ENCODE peak calls at places on chromosome 3, in four cellular contexts. M, W, D and A are unnamed samples.

GRCh38 chr3:33488246-33488645 is 48.0 kb upstream of the UBP1 start:
- DNase-seq in D (no peak), W (no peak), M (peak; percentile 18), A (no peak)

GRCh38 chr3:112926000-112926399 is 48.9 kb downstream of the CD200R1 start:
- DNase-seq in D (no peak), M (peak; percentile 13), W (no peak), A (no peak)

GRCh38 chr3:134430950-134431445 is 54.8 kb downstream of the ANAPC13 start:
- DNase-seq in W (no peak), D (no peak), M (no peak), A (no peak)

GRCh38 chr3:71586810-71587242 is 3.3 kb upstream of the FOXP1 start:
- DNase-seq in D (no peak), M (no peak), W (no peak), A (no peak)

GRCh38 chr3:4234894-4235293 is 68.3 kb upstream of the SETMAR start:
- DNase-seq in W (no peak), M (no peak), D (no peak), A (no peak)

GRCh38 chr3:22296641-22297040 is 545.6 kb upstream of the ZNF385D start:
- DNase-seq in W (peak; percentile 4), D (no peak), M (no peak), A (no peak)

GRCh38 chr3:13801361-13802214 is 78.3 kb downstream of the WNT7A start:
- DNase-seq in W (no peak), M (no peak), D (no peak), A (no peak)

GRCh38 chr3:127263586-127264231 is 24.1 kb downstream of the PRR20G start:
- DNase-seq in D (no peak), M (no peak), W (no peak), A (no peak)

GRCh38 chr3:116001063-116001765 is 377.9 kb downstream of the GAP43 start:
- DNase-seq in D (peak; percentile 26), W (no peak), M (no peak), A (no peak)

GRCh38 chr3:83523470-83524073 is 1435.2 kb upstream of the CADM2 start:
- DNase-seq in M (peak; percentile 88), W (no peak), D (no peak), A (peak; percentile 56)

GRCh38 chr3:188315563-188315962 is 161.6 kb downstream of the LPP start:
- DNase-seq in W (no peak), M (no peak), D (no peak), A (no peak)

GRCh38 chr3:49785565-49786356 is 581 bp downstream of the IP6K1 start:
- DNase-seq in D (no peak), W (no peak), M (peak; percentile 57), A (no peak)

GRCh38 chr3:71728632-71729342 is 3.6 kb upstream of the EIF4E3 start:
- DNase-seq in W (no peak), M (peak; percentile 97), D (no peak), A (peak; percentile 86)

GRCh38 chr3:177827517-177828249 is 630.4 kb upstream of the TBL1XR1 start:
- DNase-seq in W (peak; percentile 67), M (no peak), D (peak; percentile 55), A (no peak)

GRCh38 chr3:126180477-126181397 is at the start of gene ALDH1L1:
- DNase-seq in W (no peak), M (peak; percentile 86), D (no peak), A (peak; percentile 55)

GRCh38 chr3:148002705-148003205 is 593.6 kb downstream of the ZIC1 start:
- DNase-seq in D (no peak), M (no peak), W (no peak), A (no peak)

GRCh38 chr3:57221883-57222282 is 5.6 kb upstream of the APPL1 start:
- DNase-seq in D (no peak), M (peak; percentile 45), W (no peak), A (no peak)

GRCh38 chr3:47057212-47057671 is 77.8 kb downstream of the NBEAL2 start:
- DNase-seq in W (no peak), M (peak; percentile 6), D (no peak), A (no peak)

GRCh38 chr3:39101022-39101689 is 6.3 kb downstream of the GORASP1 start:
- DNase-seq in W (no peak), D (no peak), M (peak; percentile 69), A (peak; percentile 88)

GRCh38 chr3:13022348-13023250 is 50.6 kb downstream of the IQSEC1 start:
- DNase-seq in M (peak; percentile 66), D (peak; percentile 41), W (peak; percentile 58), A (peak; percentile 75)

GRCh38 chr3:147397911-147398809 is 8.2 kb downstream of the ZIC4 start:
- DNase-seq in M (peak; percentile 73), D (no peak), W (no peak), A (no peak)

GRCh38 chr3:143207338-143207961 is 87.9 kb downstream of the CHST2 start:
- DNase-seq in M (no peak), W (peak; percentile 25), D (no peak), A (peak; percentile 47)

GRCh38 chr3:178022599-178022998 is 513.6 kb upstream of the KCNMB2 start:
- DNase-seq in W (no peak), D (no peak), M (peak; percentile 14), A (peak; percentile 17)

GRCh38 chr3:64505419-64505818 is 182.4 kb downstream of the ADAMTS9 start:
- DNase-seq in D (no peak), W (no peak), M (no peak), A (no peak)

GRCh38 chr3:126364130-126364695 is 7.0 kb upstream of the KLF15 start:
- DNase-seq in M (no peak), W (no peak), D (no peak), A (no peak)

GRCh38 chr3:52532838-52533622 is 627 bp downstream of the NT5DC2 start:
- DNase-seq in D (no peak), W (no peak), M (peak; percentile 60), A (peak; percentile 66)

GRCh38 chr3:4807381-4808280 is 171.6 kb upstream of the BHLHE40 start:
- DNase-seq in M (no peak), D (no peak), W (no peak), A (no peak)

GRCh38 chr3:36763850-36764703 is at the start of gene DCLK3:
- DNase-seq in D (no peak), M (peak; percentile 26), W (no peak), A (peak; percentile 71)

GRCh38 chr3:140941434-140942220 is at the start of gene SLC25A36:
- DNase-seq in M (peak; percentile 100), D (peak; percentile 77), W (peak; percentile 86), A (peak; percentile 93)

GRCh38 chr3:46378426-46378942 is 7.7 kb downstream of the CCR5 start:
- DNase-seq in D (no peak), M (peak; percentile 78), W (peak; percentile 10), A (peak; percentile 74)

GRCh38 chr3:14481646-14482036 is 58.5 kb downstream of the GRIP2 start:
- DNase-seq in W (no peak), M (no peak), D (no peak), A (no peak)